ENCODE peak calls at places on chromosomes 11 and 22, in ten cellular contexts. A, C, G, Y, M, L, O, J, Q and Z are unnamed samples.

GRCh38 chr11:116984589-116984988 is 113.6 kb downstream of the SIK3 start:
- DNase-seq in C (no peak), J (no peak), L (peak), Y (no peak), A (no peak), O (no peak), M (peak), Q (no peak), G (no peak), Z (no peak)

GRCh38 chr22:22045576-22046335 is 63.2 kb upstream of the TOP3B start:
- DNase-seq in C (no peak), Q (no peak), O (no peak), G (no peak), Y (no peak), A (no peak), J (no peak), L (no peak), M (no peak), Z (no peak)

GRCh38 chr11:35798423-35798822 is 135.8 kb downstream of the TRIM44 start:
- DNase-seq in M (peak), A (no peak), C (no peak), Q (no peak), J (no peak), Y (no peak), G (no peak), L (no peak), O (no peak), Z (no peak)

GRCh38 chr11:61134801-61135257 is 26.4 kb downstream of the VPS37C start:
- DNase-seq in J (no peak), Y (no peak), A (no peak), Q (no peak), C (no peak), L (no peak), M (no peak), O (no peak), G (no peak), Z (no peak)

GRCh38 chr11:26418391-26418790 is 86.5 kb downstream of the ANO3 start:
- DNase-seq in J (no peak), C (no peak), G (no peak), L (no peak), M (no peak), A (no peak), Q (no peak), Y (no peak), O (no peak), Z (no peak)

GRCh38 chr11:20057055-20057943 is 103.0 kb downstream of the DBX1 start:
- DNase-seq in A (no peak), J (no peak), M (no peak), L (peak), C (no peak), Y (no peak), G (no peak), O (no peak), Q (no peak), Z (no peak)

GRCh38 chr11:69644071-69644961 is 3.4 kb downstream of the CCND1 start:
- DNase-seq in J (peak), O (no peak), L (peak), C (no peak), Y (peak), M (peak), A (no peak), G (peak), Q (no peak), Z (peak)

GRCh38 chr11:133403900-133404299 is 128.4 kb downstream of the OPCML start:
- DNase-seq in J (no peak), M (no peak), A (no peak), Y (no peak), Q (no peak), L (no peak), O (no peak), G (no peak), C (no peak), Z (no peak)

GRCh38 chr11:114172871-114173444 is 113.4 kb downstream of the ZBTB16 start:
- DNase-seq in Y (no peak), G (no peak), M (no peak), O (peak), L (no peak), A (peak), C (no peak), Q (no peak), J (peak), Z (no peak)

GRCh38 chr11:62108017-62108750 is 15.6 kb upstream of the INCENP start:
- DNase-seq in Y (no peak), O (peak), L (no peak), Q (no peak), M (peak), C (peak), G (peak), J (no peak), A (no peak), Z (peak)

GRCh38 chr22:36398602-36399472 is 11.1 kb upstream of the MYH9 start:
- DNase-seq in O (no peak), Y (no peak), A (no peak), J (no peak), Q (no peak), C (no peak), L (no peak), G (no peak), M (peak), Z (no peak)

GRCh38 chr11:75468534-75469340 is 35.7 kb upstream of the KLHL35 start:
- DNase-seq in Q (no peak), M (peak), L (peak), A (no peak), G (no peak), J (peak), O (no peak), C (no peak), Y (no peak), Z (no peak)